ENCODE peak calls at places on chromosomes 7 and 10, in ten cellular contexts. U is stomach, I is sigmoid colon, T is SK-N-SH, B is suprapubic skin, L is HepG2, N is H1, D is esophagus muscularis mucosa, Q is GM12878, M is upper lobe of left lung. F is an unnamed sample.

GRCh38 chr7:105715528-105715927 is 134.2 kb upstream of the EFCAB10 start:
- DNase-seq in M (no peak), L (no peak), U (no peak), Q (no peak), B (no peak), I (no peak), D (no peak), T (no peak), N (no peak), F (no peak)

GRCh38 chr7:2508327-2509231 is 11.0 kb upstream of the LFNG start:
- DNase-seq in I (peak), U (no peak), D (no peak), L (no peak), T (no peak), N (no peak), M (peak), B (no peak), Q (no peak), F (peak)

GRCh38 chr10:63976538-63976937 is 455.3 kb downstream of the REEP3 start:
- DNase-seq in T (peak), B (no peak), N (no peak), U (peak), Q (no peak), D (peak), I (no peak), M (no peak), L (peak), F (peak)

GRCh38 chr10:98150544-98150943 is 16.1 kb downstream of the R3HCC1L start:
- DNase-seq in Q (no peak), N (no peak), I (no peak), M (no peak), U (no peak), L (no peak), D (no peak), T (no peak), B (no peak), F (no peak)

GRCh38 chr7:158026636-158027265 is 560.9 kb downstream of the PTPRN2 start:
- DNase-seq in D (no peak), B (peak), I (peak), T (no peak), L (no peak), U (no peak), M (no peak), Q (no peak), N (no peak), F (no peak)

GRCh38 chr10:86340991-86341260 is 25.7 kb downstream of the GRID1 start:
- DNase-seq in D (no peak), I (peak), Q (no peak), L (no peak), B (peak), T (no peak), N (no peak), U (no peak), M (no peak), F (no peak)

GRCh38 chr7:15084368-15084767 is 181.8 kb upstream of the DGKB start:
- DNase-seq in T (no peak), B (no peak), I (no peak), U (no peak), M (no peak), N (no peak), L (no peak), Q (no peak), D (no peak), F (no peak)

GRCh38 chr10:89505606-89506005 is 29.8 kb downstream of the SLC16A12 start:
- DNase-seq in I (no peak), U (no peak), N (no peak), T (no peak), D (no peak), L (no peak), B (no peak), M (no peak), Q (no peak), F (no peak)

GRCh38 chr7:41292457-41292856 is 410.4 kb downstream of the INHBA start:
- DNase-seq in Q (no peak), L (no peak), B (no peak), D (no peak), T (no peak), M (no peak), I (no peak), N (no peak), U (no peak), F (no peak)

GRCh38 chr10:22016046-22016705 is 12.6 kb upstream of the DNAJC1 start:
- DNase-seq in B (no peak), U (no peak), I (no peak), M (no peak), Q (no peak), T (no peak), N (no peak), L (no peak), D (no peak), F (no peak)

GRCh38 chr7:7534031-7534430 is 1.6 kb downstream of the COL28A1 start:
- DNase-seq in Q (no peak), T (no peak), L (no peak), D (no peak), U (no peak), N (no peak), M (no peak), I (no peak), B (no peak), F (no peak)

GRCh38 chr10:124081547-124082140 is 11.8 kb downstream of the CHST15 start:
- DNase-seq in Q (no peak), N (no peak), T (peak), U (no peak), B (no peak), M (no peak), I (no peak), D (no peak), L (no peak), F (no peak)

GRCh38 chr10:30445716-30446115 is 11.7 kb downstream of the MAP3K8 start:
- DNase-seq in T (no peak), N (no peak), Q (no peak), B (no peak), L (no peak), U (no peak), I (no peak), D (no peak), M (no peak), F (no peak)

GRCh38 chr10:70359017-70359550 is 23.3 kb downstream of the LRRC20 start:
- DNase-seq in M (no peak), L (no peak), N (no peak), I (no peak), U (no peak), B (no peak), Q (no peak), D (no peak), T (no peak), F (no peak)

GRCh38 chr7:95199779-95200558 is 124.4 kb downstream of the PON1 start:
- DNase-seq in N (no peak), L (peak), T (peak), D (no peak), I (peak), Q (no peak), U (no peak), B (no peak), M (no peak), F (peak)

GRCh38 chr10:132103116-132103910 is 37.6 kb downstream of the JAKMIP3 start:
- DNase-seq in N (no peak), L (no peak), Q (no peak), T (no peak), B (no peak), I (no peak), M (no peak), D (no peak), U (peak), F (no peak)

GRCh38 chr10:132100556-132101349 is 35.0 kb downstream of the JAKMIP3 start:
- DNase-seq in U (peak), L (no peak), T (no peak), Q (no peak), B (no peak), I (peak), D (no peak), M (no peak), N (no peak), F (no peak)

GRCh38 chr10:132101529-132101928 is 35.8 kb downstream of the JAKMIP3 start:
- DNase-seq in M (no peak), T (peak), L (no peak), I (peak), D (no peak), B (no peak), Q (no peak), U (peak), N (no peak), F (no peak)

GRCh38 chr10:132102717-132103110 is 37.0 kb downstream of the JAKMIP3 start:
- DNase-seq in I (peak), U (peak), N (no peak), Q (no peak), D (no peak), M (no peak), L (no peak), T (no peak), B (no peak), F (no peak)

DNA sequence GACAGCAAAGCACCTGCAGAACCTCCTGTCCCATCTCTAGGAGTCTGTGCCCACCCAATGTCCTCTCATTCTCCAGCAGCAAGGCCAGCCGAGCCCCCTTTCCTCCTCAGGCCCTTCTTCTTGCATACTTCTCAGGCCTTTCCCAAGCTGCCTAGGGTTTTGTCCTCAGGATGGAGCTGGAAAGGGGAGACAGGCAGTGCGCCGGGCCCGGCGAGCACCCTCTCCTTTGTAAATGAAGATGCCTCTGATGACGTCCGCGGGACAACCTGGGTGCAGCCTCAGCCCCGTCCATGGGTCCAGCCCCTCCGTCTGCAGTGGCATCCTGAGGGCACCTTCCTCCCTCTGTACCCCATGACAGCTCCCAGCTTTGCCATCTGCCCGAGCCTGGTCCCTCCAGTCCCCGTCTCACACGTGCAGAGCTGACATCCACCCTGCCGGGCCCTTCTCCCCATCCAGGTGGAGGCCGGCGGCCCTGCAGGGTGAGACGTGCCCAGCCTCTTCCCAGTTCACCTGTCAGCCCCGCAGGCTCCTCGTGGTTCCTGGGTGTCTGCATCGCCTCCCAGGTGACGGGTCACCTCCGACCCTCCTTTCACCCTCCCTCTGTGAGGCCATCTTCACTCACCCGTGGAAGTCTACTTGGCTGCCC is 36.4 kb downstream of the JAKMIP3 start:
- DNase-seq in Q (no peak), M (no peak), U (peak), N (no peak), I (peak), B (no peak), T (no peak), D (no peak), L (no peak), F (no peak)
- TF ChIP-seq EP300 in Q (no peak), M (no peak), U (no peak), N (no peak), I (no peak), B (no peak), T (no peak), D (no peak), L (no peak), F (no peak)

GRCh38 chr10:104351067-104351681 is 2.5 kb upstream of the CFAP58 start:
- DNase-seq in D (no peak), N (no peak), T (no peak), Q (no peak), M (no peak), L (no peak), I (no peak), U (no peak), B (no peak), F (no peak)

GRCh38 chr10:104349623-104350142 is 4.0 kb upstream of the CFAP58 start:
- DNase-seq in Q (peak), L (peak), B (no peak), D (no peak), I (no peak), N (no peak), U (no peak), M (no peak), T (no peak), F (peak)

GRCh38 chr10:104351919-104352318 is 1.7 kb upstream of the CFAP58 start:
- DNase-seq in N (no peak), B (no peak), T (no peak), L (no peak), I (no peak), Q (no peak), U (no peak), D (no peak), M (no peak), F (no peak)

GRCh38 chr10:104350146-104350635 is 3.4 kb upstream of the CFAP58 start:
- DNase-seq in M (no peak), D (no peak), Q (peak), T (peak), U (no peak), L (peak), B (no peak), N (no peak), I (no peak), F (no peak)

DNA sequence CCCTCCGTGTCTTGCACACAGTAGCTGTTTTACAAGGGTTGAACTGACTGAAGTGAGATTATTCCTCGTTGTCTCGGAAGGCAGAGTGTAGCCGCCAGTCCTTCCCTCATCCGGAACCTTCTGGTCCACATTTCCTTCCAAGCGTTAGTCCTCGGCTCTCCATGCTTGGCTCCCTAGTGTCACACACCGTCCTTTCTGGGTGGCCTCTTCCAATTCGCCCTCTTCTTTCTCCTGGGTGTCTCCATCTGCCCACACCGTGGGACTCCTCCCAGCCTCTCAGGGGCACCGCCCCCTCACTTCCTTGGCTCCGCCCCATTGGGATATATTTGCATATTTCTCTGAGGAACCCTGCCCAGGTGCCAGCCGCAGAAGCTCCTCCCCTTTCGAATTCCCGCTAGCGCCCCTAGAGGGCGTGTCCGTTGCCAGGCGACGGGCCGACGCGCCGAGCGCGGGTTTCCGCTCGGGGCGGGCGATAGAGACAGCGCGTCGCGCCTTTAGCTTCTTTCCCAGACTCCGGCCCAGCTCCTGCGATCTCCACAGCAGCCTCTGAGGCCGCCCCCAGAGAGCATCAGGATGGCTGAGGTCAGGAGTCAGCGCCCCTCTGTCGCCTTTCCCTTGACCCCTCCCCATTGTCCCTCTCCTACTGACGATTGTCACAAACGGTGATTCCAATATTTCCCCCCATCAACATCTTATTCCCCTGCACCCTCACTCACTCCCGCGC is at the start of gene CFAP58:
- DNase-seq in Q (peak), U (peak), M (peak), T (peak), I (peak), L (peak), B (peak), N (peak), D (peak), F (peak)
- TF ChIP-seq POLR2AphosphoS5 in Q (no peak), U (peak), M (peak), T (no peak), I (no peak), L (no peak), B (no peak), N (no peak), D (peak), F (no peak)

GRCh38 chr10:79266092-79266491 is 81.2 kb upstream of the PPIF start:
- DNase-seq in T (no peak), N (no peak), B (no peak), Q (no peak), I (no peak), M (no peak), D (no peak), U (no peak), L (no peak), F (no peak)

GRCh38 chr10:79264942-79265341 is 82.3 kb upstream of the PPIF start:
- DNase-seq in Q (no peak), L (no peak), D (no peak), N (no peak), I (no peak), M (peak), B (no peak), U (no peak), T (no peak), F (no peak)

GRCh38 chr10:79268100-79268670 is 79.1 kb upstream of the PPIF start:
- DNase-seq in Q (no peak), D (no peak), L (no peak), T (no peak), M (no peak), U (no peak), N (no peak), I (no peak), B (no peak), F (no peak)

GRCh38 chr10:79267449-79267848 is 79.8 kb upstream of the PPIF start:
- DNase-seq in D (no peak), U (no peak), L (no peak), B (no peak), I (no peak), Q (no peak), T (no peak), M (no peak), N (no peak), F (no peak)

GRCh38 chr10:79266543-79267312 is 80.5 kb upstream of the PPIF start:
- DNase-seq in D (no peak), M (peak), I (peak), Q (peak), T (no peak), B (no peak), L (no peak), N (no peak), U (peak), F (peak)
- H3K4me3 ChIP-seq in D (no peak), M (no peak), I (no peak), Q (peak), T (no peak), B (no peak), L (no peak), N (no peak), U (no peak), F (no peak)

GRCh38 chr7:47083476-47084250 is 498.2 kb downstream of the TNS3 start:
- DNase-seq in L (no peak), N (no peak), U (no peak), I (no peak), Q (no peak), T (no peak), D (peak), M (no peak), B (no peak), F (no peak)

GRCh38 chr7:47078241-47078640 is 503.7 kb downstream of the TNS3 start:
- DNase-seq in N (no peak), U (no peak), Q (no peak), D (peak), B (no peak), I (no peak), T (no peak), M (no peak), L (no peak), F (no peak)

GRCh38 chr7:47085491-47086275 is 496.2 kb downstream of the TNS3 start:
- DNase-seq in L (no peak), B (no peak), Q (no peak), U (no peak), T (no peak), D (peak), M (no peak), N (no peak), I (no peak), F (no peak)

GRCh38 chr7:47080816-47081215 is 501.1 kb downstream of the TNS3 start:
- DNase-seq in Q (no peak), M (no peak), B (no peak), U (no peak), L (no peak), N (no peak), D (peak), T (no peak), I (no peak), F (no peak)
- TF ChIP-seq EP300 in Q (no peak), M (no peak), B (no peak), U (no peak), L (no peak), N (no peak), D (no peak), T (no peak), I (no peak), F (no peak)

GRCh38 chr7:23273141-23273599 is 26.0 kb upstream of the MALSU1 start:
- DNase-seq in T (peak), U (peak), N (peak), D (peak), B (peak), M (peak), L (peak), I (peak), Q (peak), F (peak)
- TF ChIP-seq POLR2AphosphoS5 in T (peak), U (peak), N (no peak), D (no peak), B (no peak), M (no peak), L (no peak), I (no peak), Q (no peak), F (no peak)

F was measured in transverse colon.